ENCODE peak calls at places on chromosomes 16 and 17, in four cellular contexts. V, S, G and D are unnamed samples.

GRCh38 chr17:45261577-45262515 is at the start of gene SPATA32:
- DNase-seq in G (no peak), S (no peak), V (no peak), D (no peak)

GRCh38 chr16:66858740-66859396 is 14.7 kb downstream of the CA7 start:
- DNase-seq in V (peak; percentile 63), G (no peak), S (no peak), D (no peak)

GRCh38 chr16:24255446-24256352 is at the start of gene CACNG3:
- DNase-seq in S (no peak), V (no peak), G (peak; percentile 89), D (peak; percentile 46)

GRCh38 chr16:85969591-85969990 is 70.6 kb downstream of the IRF8 start:
- DNase-seq in V (no peak), S (no peak), G (no peak), D (no peak)

GRCh38 chr16:20309786-20310185 is 17.5 kb downstream of the GP2 start:
- DNase-seq in G (no peak), S (no peak), V (no peak), D (no peak)

GRCh38 chr17:41775394-41776226 is 10.9 kb downstream of the JUP start:
- DNase-seq in G (no peak), V (no peak), S (no peak), D (no peak)

GRCh38 chr17:76383645-76384221 is 676 bp upstream of the SPHK1 start:
- DNase-seq in G (peak; percentile 57), V (no peak), S (no peak), D (no peak)

GRCh38 chr16:50238868-50239301 is 27.5 kb upstream of the ADCY7 start:
- DNase-seq in S (no peak), G (no peak), V (no peak), D (no peak)

GRCh38 chr17:80825471-80826345 is 165.9 kb upstream of the CHMP6 start:
- DNase-seq in S (no peak), G (no peak), V (no peak), D (no peak)

GRCh38 chr17:29584452-29585079 is 4.9 kb downstream of the GIT1 start:
- DNase-seq in V (no peak), G (no peak), S (no peak), D (no peak)

GRCh38 chr17:78764871-78765270 is 17.2 kb downstream of the CYTH1 start:
- DNase-seq in V (no peak), G (no peak), S (no peak), D (no peak)

GRCh38 chr17:59004338-59005111 is 102.2 kb downstream of the TRIM37 start:
- DNase-seq in V (peak; percentile 59), S (peak; percentile 48), G (peak; percentile 59), D (peak; percentile 10)

GRCh38 chr16:85200471-85201278 is 88.4 kb upstream of the CIBAR2 start:
- DNase-seq in G (peak; percentile 60), V (peak; percentile 54), S (no peak), D (no peak)

GRCh38 chr16:53372942-53373871 is 61.1 kb upstream of the RBL2 start:
- DNase-seq in S (no peak), G (peak; percentile 39), V (peak; percentile 35), D (peak; percentile 38)

GRCh38 chr17:71338396-71338795 is 782.4 kb upstream of the SOX9 start:
- DNase-seq in G (no peak), S (no peak), V (no peak), D (no peak)

GRCh38 chr16:82088483-82088882 is 53.4 kb downstream of the HSD17B2 start:
- DNase-seq in G (no peak), V (no peak), S (no peak), D (no peak)

GRCh38 chr16:4744758-4745569 is 10.6 kb downstream of the DNAAF8 start:
- DNase-seq in S (no peak), G (peak; percentile 73), V (no peak), D (no peak)

GRCh38 chr16:85204242-85205010 is 92.2 kb upstream of the CIBAR2 start:
- DNase-seq in V (no peak), S (no peak), G (no peak), D (no peak)

GRCh38 chr17:40535924-40536717 is 29.2 kb downstream of the CCR7 start:
- DNase-seq in G (peak; percentile 87), S (no peak), V (no peak), D (no peak)

GRCh38 chr17:57522436-57523005 is 222.6 kb downstream of the CCDC182 start:
- DNase-seq in G (no peak), S (no peak), V (no peak), D (no peak)

GRCh38 chr17:17710728-17711541 is 29.7 kb downstream of the RAI1 start:
- DNase-seq in G (peak; percentile 31), V (peak; percentile 72), S (no peak), D (no peak)

GRCh38 chr16:54136276-54136625 is 150.3 kb downstream of the IRX3 start:
- DNase-seq in S (no peak), G (no peak), V (no peak), D (no peak)

GRCh38 chr17:55487727-55488436 is 23.4 kb downstream of the SMIM36 start:
- DNase-seq in V (no peak), S (no peak), G (no peak), D (no peak)

GRCh38 chr17:78375401-78376079 is 2.9 kb upstream of the PGS1 start:
- DNase-seq in S (no peak), G (no peak), V (no peak), D (no peak)

GRCh38 chr16:72300892-72301291 is 128.9 kb upstream of the PMFBP1 start:
- DNase-seq in V (no peak), G (no peak), S (no peak), D (no peak)

GRCh38 chr16:8295436-8295835 is 294.9 kb downstream of the TMEM114 start:
- DNase-seq in S (no peak), G (no peak), V (no peak), D (no peak)

DNA sequence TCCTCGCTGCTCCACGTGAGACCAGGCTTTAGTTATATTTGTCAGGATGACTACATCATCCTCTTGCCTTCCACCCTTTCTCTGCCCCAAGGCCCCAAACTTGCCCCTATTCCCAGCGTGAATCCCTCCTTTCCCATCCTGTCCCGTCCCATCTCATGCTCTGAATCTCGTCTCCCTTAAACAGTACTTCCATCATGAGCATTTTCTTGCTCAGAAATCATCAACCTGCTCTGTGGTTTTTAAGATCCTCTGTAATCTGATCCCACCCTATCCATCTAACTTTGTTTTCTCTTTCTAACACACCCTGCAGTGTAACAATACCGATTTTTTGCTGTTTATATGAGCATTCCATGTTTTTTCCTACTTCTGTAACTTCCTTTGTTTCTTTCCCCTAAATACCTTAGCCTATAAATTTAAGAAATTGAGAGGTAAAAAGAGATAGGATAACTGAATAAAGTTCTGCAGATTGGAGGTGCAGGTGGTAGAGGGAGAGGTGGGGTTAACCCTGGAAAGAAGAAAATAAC is 39.7 kb downstream of the MRTFB start:
- DNase-seq in G (no peak), V (no peak), S (no peak), D (no peak)
- TF ChIP-seq EGR1 in G (no peak), V (no peak), S (no peak), D (no peak)

GRCh38 chr17:261640-262039 is 80.2 kb upstream of the DOC2B start:
- DNase-seq in S (no peak), V (no peak), G (no peak), D (no peak)

GRCh38 chr17:265726-266125 is 84.3 kb upstream of the DOC2B start:
- DNase-seq in S (no peak), G (no peak), V (no peak), D (peak; percentile 36)

GRCh38 chr17:260944-261343 is 79.5 kb upstream of the DOC2B start:
- DNase-seq in S (no peak), V (no peak), G (no peak), D (peak; percentile 39)

GRCh38 chr17:263773-264172 is 82.3 kb upstream of the DOC2B start:
- DNase-seq in V (no peak), S (no peak), G (no peak), D (peak; percentile 19)

DNA sequence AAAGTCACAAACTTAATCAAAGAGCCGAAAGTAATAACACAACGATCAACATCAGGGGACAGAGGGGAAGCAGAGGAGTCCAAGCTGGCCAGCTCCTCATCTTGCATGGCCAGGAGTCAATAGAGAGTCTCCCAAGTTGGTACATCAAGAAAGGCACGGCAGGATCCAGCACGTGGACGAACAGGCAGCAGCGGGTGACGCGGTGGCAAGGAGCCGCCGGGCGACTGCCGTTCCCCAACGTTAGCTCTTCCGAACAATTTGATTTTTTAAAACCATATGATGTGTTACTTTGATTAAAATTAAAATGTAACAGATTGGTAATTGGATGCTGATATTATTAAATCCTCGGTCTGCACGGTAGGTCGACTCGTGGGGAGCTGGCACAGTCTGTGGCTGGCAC is 81.8 kb upstream of the DOC2B start:
- DNase-seq in G (no peak), S (no peak), V (no peak), D (no peak)
- TF ChIP-seq EGR1 in G (no peak), S (no peak), V (no peak), D (no peak)

GRCh38 chr16:88651989-88652762 is 1.3 kb upstream of the CYBA start:
- DNase-seq in V (no peak), G (no peak), S (no peak), D (no peak)

GRCh38 chr16:88649924-88650748 is 717 bp downstream of the CYBA start:
- DNase-seq in V (no peak), S (no peak), G (peak; percentile 73), D (no peak)

GRCh38 chr16:88649195-88649923 is 1.5 kb downstream of the CYBA start:
- DNase-seq in S (no peak), V (no peak), G (no peak), D (no peak)

GRCh38 chr16:88651276-88651988 is 579 bp upstream of the CYBA start:
- DNase-seq in G (peak; percentile 81), V (peak; percentile 72), S (peak; percentile 92), D (no peak)

DNA sequence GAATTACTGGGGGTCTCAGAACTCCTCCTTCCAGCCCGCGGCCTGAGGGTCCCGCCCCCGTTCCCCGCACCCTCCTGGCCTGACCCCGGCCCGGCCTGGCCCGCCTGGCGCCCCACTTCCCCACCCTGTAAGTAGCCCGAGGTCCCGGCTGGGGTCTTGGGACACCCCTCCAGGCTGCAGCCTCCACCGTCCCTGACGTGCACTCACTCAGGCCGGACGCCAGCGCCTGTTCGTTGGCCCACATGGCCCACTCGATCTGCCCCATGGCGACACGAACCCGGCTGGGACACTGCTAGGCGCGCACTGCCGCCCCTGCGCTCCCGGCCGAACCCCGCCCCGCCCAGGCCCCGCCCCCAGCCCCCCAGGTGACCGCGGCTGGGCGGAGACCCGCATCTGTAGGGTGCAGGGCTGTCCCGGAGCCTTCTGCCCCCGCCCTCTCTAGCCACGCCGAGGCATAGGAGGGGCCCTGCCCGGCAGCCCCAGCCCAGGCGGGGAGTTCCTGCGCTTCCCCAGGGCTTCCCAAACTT is at the start of gene CYBA:
- DNase-seq in S (peak; percentile 49), V (peak; percentile 57), G (peak; percentile 97), D (peak; percentile 90)
- TF ChIP-seq EGR1 in S (peak; percentile 54), V (no peak), G (peak; percentile 26), D (no peak)

GRCh38 chr17:49783051-49783715 is 5.3 kb upstream of the KAT7 start:
- DNase-seq in V (no peak), G (no peak), S (no peak), D (no peak)

GRCh38 chr17:49789278-49789578 is 747 bp downstream of the KAT7 start:
- DNase-seq in S (no peak), V (no peak), G (no peak), D (no peak)

GRCh38 chr17:49788443-49789277 is at the start of gene KAT7:
- DNase-seq in V (peak; percentile 100), S (peak; percentile 99), G (peak; percentile 99), D (peak; percentile 97)

GRCh38 chr17:49784636-49785035 is 3.8 kb upstream of the KAT7 start:
- DNase-seq in V (no peak), S (no peak), G (no peak), D (no peak)

GRCh38 chr17:49787932-49788442 is 494 bp upstream of the KAT7 start:
- DNase-seq in G (no peak), S (no peak), V (no peak), D (no peak)
- TF ChIP-seq EGR1 in G (no peak), S (no peak), V (no peak), D (no peak)